ENCODE peak calls at places on chromosome 20, in four cellular contexts. One of them, this sample, is unnamed.

GRCh38 chr20:32191873-32192272 is 15.7 kb downstream of the PLAGL2 start:
- DNase-seq in A549: no peak
- DNase-seq in WTC11: no peak
- DNase-seq in RWPE1: no peak
- DNase-seq in this sample: no peak

GRCh38 chr20:44111712-44112335 is 75.2 kb downstream of the JPH2 start:
- DNase-seq in RWPE1: peak; percentile 46
- DNase-seq in WTC11: no peak
- DNase-seq in A549: no peak
- DNase-seq in this sample: no peak

GRCh38 chr20:42095221-42095620 is 477.0 kb upstream of the CHD6 start:
- DNase-seq in A549: no peak
- DNase-seq in RWPE1: no peak
- DNase-seq in WTC11: no peak
- DNase-seq in this sample: no peak

GRCh38 chr20:57218489-57218888 is 48.0 kb downstream of the BMP7 start:
- DNase-seq in A549: no peak
- DNase-seq in WTC11: no peak
- DNase-seq in RWPE1: no peak
- DNase-seq in this sample: no peak

GRCh38 chr20:50691585-50692552 is 527 bp upstream of the RIPOR3 start:
- DNase-seq in RWPE1: no peak
- DNase-seq in WTC11: peak; percentile 41
- DNase-seq in A549: no peak
- DNase-seq in this sample: peak; percentile 13

GRCh38 chr20:57266251-57267157 is at the start of gene BMP7:
- DNase-seq in A549: peak; percentile 17
- DNase-seq in RWPE1: no peak
- DNase-seq in WTC11: peak; percentile 69
- DNase-seq in this sample: peak; percentile 42

GRCh38 chr20:58788896-58789295 is 61.8 kb downstream of the GNAS-AS1 start:
- DNase-seq in A549: no peak
- DNase-seq in WTC11: no peak
- DNase-seq in RWPE1: no peak
- DNase-seq in this sample: no peak

GRCh38 chr20:40868568-40869223 is 159.9 kb upstream of the TOP1 start:
- DNase-seq in A549: no peak
- DNase-seq in RWPE1: no peak
- DNase-seq in WTC11: no peak
- DNase-seq in this sample: no peak

GRCh38 chr20:57243480-57244220 is 22.8 kb downstream of the BMP7 start:
- DNase-seq in WTC11: no peak
- DNase-seq in RWPE1: peak; percentile 78
- DNase-seq in A549: no peak
- DNase-seq in this sample: no peak

GRCh38 chr20:19889011-19889953 is 127.9 kb upstream of the NAA20 start:
- DNase-seq in A549: peak; percentile 48
- DNase-seq in WTC11: no peak
- DNase-seq in RWPE1: peak; percentile 38
- DNase-seq in this sample: peak; percentile 20

GRCh38 chr20:36145877-36146707 is 8.4 kb upstream of the EPB41L1 start:
- DNase-seq in RWPE1: no peak
- DNase-seq in WTC11: no peak
- DNase-seq in A549: no peak
- DNase-seq in this sample: no peak

GRCh38 chr20:61835301-61835700 is 230.4 kb downstream of the TAF4 start:
- DNase-seq in RWPE1: no peak
- DNase-seq in WTC11: no peak
- DNase-seq in A549: no peak
- DNase-seq in this sample: no peak

GRCh38 chr20:46307139-46307998 is 929 bp downstream of the CDH22 start:
- DNase-seq in RWPE1: peak; percentile 87
- DNase-seq in WTC11: peak; percentile 82
- DNase-seq in A549: peak; percentile 69
- DNase-seq in this sample: peak; percentile 67

GRCh38 chr20:5818346-5818681 is 68.1 kb downstream of the SHLD1 start:
- DNase-seq in WTC11: no peak
- DNase-seq in RWPE1: no peak
- DNase-seq in A549: no peak
- DNase-seq in this sample: no peak

GRCh38 chr20:41645372-41645771 is 27.2 kb upstream of the CHD6 start:
- DNase-seq in A549: no peak
- DNase-seq in WTC11: no peak
- DNase-seq in RWPE1: peak; percentile 88
- DNase-seq in this sample: no peak

GRCh38 chr20:57594092-57594911 is 25.9 kb downstream of the ZBP1 start:
- DNase-seq in A549: peak; percentile 46
- DNase-seq in RWPE1: peak; percentile 77
- DNase-seq in WTC11: peak; percentile 74
- DNase-seq in this sample: peak; percentile 68

GRCh38 chr20:57957397-57958049 is 247.7 kb upstream of the PMEPA1 start:
- DNase-seq in A549: no peak
- DNase-seq in WTC11: no peak
- DNase-seq in RWPE1: no peak
- DNase-seq in this sample: no peak

GRCh38 chr20:54190200-54190599 is 16.4 kb upstream of the CYP24A1 start:
- DNase-seq in A549: no peak
- DNase-seq in WTC11: no peak
- DNase-seq in RWPE1: no peak
- DNase-seq in this sample: no peak

GRCh38 chr20:44014807-44015732 is 100.4 kb downstream of the TOX2 start:
- DNase-seq in A549: no peak
- DNase-seq in WTC11: no peak
- DNase-seq in RWPE1: no peak
- DNase-seq in this sample: no peak

GRCh38 chr20:24989162-24989561 is 3.4 kb downstream of the APMAP start:
- DNase-seq in RWPE1: no peak
- DNase-seq in WTC11: no peak
- DNase-seq in A549: no peak
- DNase-seq in this sample: no peak

GRCh38 chr20:48503166-48503815 is 324.5 kb downstream of the PREX1 start:
- DNase-seq in A549: no peak
- DNase-seq in RWPE1: no peak
- DNase-seq in WTC11: no peak
- DNase-seq in this sample: no peak

GRCh38 chr20:19211661-19212523 is 550 bp upstream of the SLC24A3 start:
- DNase-seq in WTC11: peak; percentile 49
- DNase-seq in RWPE1: no peak
- DNase-seq in A549: no peak
- DNase-seq in this sample: peak; percentile 52

GRCh38 chr20:52972190-52972937 is at the start of gene TSHZ2:
- DNase-seq in A549: peak; percentile 4
- DNase-seq in WTC11: peak; percentile 41
- DNase-seq in RWPE1: peak; percentile 61
- DNase-seq in this sample: peak; percentile 30

GRCh38 chr20:20083796-20084195 is 31.5 kb downstream of the CFAP61 start:
- DNase-seq in RWPE1: peak; percentile 41
- DNase-seq in A549: peak; percentile 39
- DNase-seq in WTC11: no peak
- DNase-seq in this sample: no peak

GRCh38 chr20:40945754-40946451 is 82.7 kb upstream of the TOP1 start:
- DNase-seq in WTC11: peak; percentile 73
- DNase-seq in A549: peak; percentile 59
- DNase-seq in RWPE1: peak; percentile 49
- DNase-seq in this sample: peak; percentile 68

GRCh38 chr20:37868998-37869861 is 33.7 kb upstream of the VSTM2L start:
- DNase-seq in RWPE1: no peak
- DNase-seq in A549: no peak
- DNase-seq in WTC11: no peak
- DNase-seq in this sample: no peak

GRCh38 chr20:26208296-26209091 is 511.8 kb upstream of the ZNF337 start:
- DNase-seq in RWPE1: no peak
- DNase-seq in A549: no peak
- DNase-seq in WTC11: peak; percentile 69
- DNase-seq in this sample: peak; percentile 53

GRCh38 chr20:53576195-53576580 is 17.5 kb downstream of the ZNF217 start:
- DNase-seq in A549: no peak
- DNase-seq in WTC11: no peak
- DNase-seq in RWPE1: no peak
- DNase-seq in this sample: no peak

GRCh38 chr20:36314734-36315544 is 8.8 kb downstream of the DLGAP4 start:
- DNase-seq in RWPE1: no peak
- DNase-seq in A549: peak; percentile 48
- DNase-seq in WTC11: peak; percentile 11
- DNase-seq in this sample: no peak

GRCh38 chr20:57458400-57459160 is 66.4 kb downstream of the CTCFL start:
- DNase-seq in RWPE1: no peak
- DNase-seq in A549: no peak
- DNase-seq in WTC11: no peak
- DNase-seq in this sample: no peak

GRCh38 chr20:25247100-25247665 is 702 bp upstream of the PYGB start:
- DNase-seq in A549: peak; percentile 84
- DNase-seq in RWPE1: peak; percentile 70
- DNase-seq in WTC11: peak; percentile 74
- DNase-seq in this sample: peak; percentile 64

GRCh38 chr20:44407402-44408184 is 52.1 kb downstream of the HNF4A start:
- DNase-seq in RWPE1: peak; percentile 98
- DNase-seq in A549: peak; percentile 80
- DNase-seq in WTC11: no peak
- DNase-seq in this sample: no peak

GRCh38 chr20:24703284-24703610 is 233.8 kb downstream of the SYNDIG1 start:
- DNase-seq in WTC11: no peak
- DNase-seq in A549: no peak
- DNase-seq in RWPE1: no peak
- DNase-seq in this sample: no peak

DNA sequence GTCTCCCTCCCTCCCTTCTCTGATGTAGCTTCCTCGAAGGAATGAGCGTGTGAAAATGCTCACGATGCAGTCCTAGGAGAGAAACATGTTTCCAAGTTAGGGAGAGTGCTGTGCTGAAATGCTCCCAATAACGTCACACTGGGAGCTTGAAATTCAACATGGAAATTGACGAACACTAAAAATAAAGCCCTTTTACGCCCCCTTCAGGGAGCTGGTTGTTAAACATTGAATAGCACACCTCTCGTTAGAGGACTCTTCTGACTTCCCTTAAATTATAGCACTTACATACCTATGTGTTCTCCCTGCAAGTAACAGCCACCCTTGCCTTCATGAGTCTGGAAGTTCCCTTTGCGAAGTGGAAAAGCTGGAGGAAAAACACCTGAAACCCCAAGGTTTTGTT is 88.6 kb downstream of the BFSP1 start:
- DNase-seq in A549: peak; percentile 28
- DNase-seq in WTC11: peak; percentile 38
- DNase-seq in RWPE1: no peak
- DNase-seq in this sample: peak; percentile 13
- TF ChIP-seq CTCF in A549: no peak
- TF ChIP-seq CTCF in WTC11: peak; percentile 37
- TF ChIP-seq CTCF in RWPE1: no peak
- TF ChIP-seq CTCF in this sample: peak; percentile 59

GRCh38 chr20:34475979-34476736 is 40.1 kb upstream of the DYNLRB1 start:
- DNase-seq in A549: peak; percentile 51
- DNase-seq in WTC11: peak; percentile 19
- DNase-seq in RWPE1: no peak
- DNase-seq in this sample: peak; percentile 19

GRCh38 chr20:34472246-34472925 is 43.8 kb upstream of the DYNLRB1 start:
- DNase-seq in WTC11: no peak
- DNase-seq in RWPE1: peak; percentile 26
- DNase-seq in A549: no peak
- DNase-seq in this sample: no peak

GRCh38 chr20:34468956-34469355 is 47.3 kb upstream of the DYNLRB1 start:
- DNase-seq in A549: no peak
- DNase-seq in WTC11: no peak
- DNase-seq in RWPE1: no peak
- DNase-seq in this sample: no peak

DNA sequence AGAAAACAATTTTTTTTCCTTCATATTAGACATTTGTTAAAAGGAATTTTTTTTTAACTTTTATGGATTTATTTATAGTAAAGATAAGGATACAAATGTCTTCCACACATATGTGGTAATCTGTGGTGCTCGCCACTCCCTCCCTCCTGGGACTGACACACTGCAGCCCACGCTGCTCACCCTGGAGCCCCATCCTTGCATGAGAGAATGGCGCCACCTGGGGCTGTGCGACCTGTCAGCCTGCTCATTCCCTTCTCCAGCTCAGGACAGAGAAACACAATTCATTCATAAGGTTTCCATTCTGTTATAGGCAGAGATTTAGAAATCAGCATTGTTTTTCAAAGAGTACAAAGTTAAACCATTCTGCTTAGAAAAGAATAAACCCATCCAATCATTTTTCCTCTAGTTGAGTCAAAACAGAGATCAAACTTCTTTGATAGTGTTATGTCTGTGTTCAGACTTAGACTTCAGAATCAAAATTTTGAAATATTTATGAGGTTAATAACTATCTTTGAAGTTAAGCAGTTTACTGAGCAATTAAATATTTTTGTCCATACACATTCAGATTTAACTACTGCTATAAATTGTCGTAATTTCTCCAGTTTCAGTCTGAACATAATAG is 42.8 kb upstream of the DYNLRB1 start:
- DNase-seq in RWPE1: peak; percentile 31
- DNase-seq in A549: peak; percentile 74
- DNase-seq in WTC11: peak; percentile 74
- DNase-seq in this sample: peak; percentile 55
- TF ChIP-seq CTCF in RWPE1: peak; percentile 74
- TF ChIP-seq CTCF in A549: peak; percentile 65
- TF ChIP-seq CTCF in WTC11: no peak
- TF ChIP-seq CTCF in this sample: no peak

GRCh38 chr20:1636621-1637020 is 16.8 kb upstream of the SIRPB1 start:
- DNase-seq in WTC11: no peak
- DNase-seq in A549: no peak
- DNase-seq in RWPE1: no peak
- DNase-seq in this sample: no peak

GRCh38 chr20:1637226-1637625 is 17.4 kb upstream of the SIRPB1 start:
- DNase-seq in A549: no peak
- DNase-seq in WTC11: no peak
- DNase-seq in RWPE1: no peak
- DNase-seq in this sample: no peak

GRCh38 chr20:1637755-1638154 is 17.9 kb upstream of the SIRPB1 start:
- DNase-seq in WTC11: no peak
- DNase-seq in A549: no peak
- DNase-seq in RWPE1: no peak
- DNase-seq in this sample: no peak

GRCh38 chr20:1633535-1633934 is 13.7 kb upstream of the SIRPB1 start:
- DNase-seq in RWPE1: no peak
- DNase-seq in A549: peak; percentile 19
- DNase-seq in WTC11: no peak
- DNase-seq in this sample: no peak

GRCh38 chr20:1635291-1635979 is 15.6 kb upstream of the SIRPB1 start:
- DNase-seq in WTC11: no peak
- DNase-seq in RWPE1: no peak
- DNase-seq in A549: no peak
- DNase-seq in this sample: no peak
- TF ChIP-seq CTCF in WTC11: no peak
- TF ChIP-seq CTCF in RWPE1: no peak
- TF ChIP-seq CTCF in A549: no peak
- TF ChIP-seq CTCF in this sample: no peak

DNA sequence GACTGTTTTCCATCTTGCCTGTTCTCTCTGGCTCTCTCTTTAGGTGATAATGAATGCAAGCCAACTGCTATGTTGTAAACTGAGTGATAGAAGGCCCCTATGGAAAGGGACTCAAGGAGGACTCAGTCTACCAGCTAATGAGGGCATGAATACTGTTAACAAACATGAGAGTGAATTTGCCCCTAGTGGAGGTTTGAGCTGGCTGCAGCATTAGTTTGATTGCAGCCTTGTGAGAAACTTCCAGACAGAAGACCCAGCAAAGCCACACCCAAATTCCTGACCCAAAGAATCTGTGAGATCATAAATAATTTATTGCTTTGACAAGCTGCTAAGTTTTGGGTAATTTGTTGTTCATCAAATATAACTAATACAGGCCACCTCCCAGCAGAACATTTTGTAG is 50.0 kb upstream of the PLCB1 start:
- DNase-seq in WTC11: peak; percentile 20
- DNase-seq in RWPE1: peak; percentile 21
- DNase-seq in A549: peak; percentile 45
- DNase-seq in this sample: no peak
- TF ChIP-seq CTCF in WTC11: peak; percentile 27
- TF ChIP-seq CTCF in RWPE1: peak; percentile 43
- TF ChIP-seq CTCF in A549: no peak
- TF ChIP-seq CTCF in this sample: peak; percentile 50

This sample was measured in endothelial cell.